ENCODE peak calls at places on chromosomes 3 and 15, in six cellular contexts. G, J, U, I, N and V are unnamed samples.

GRCh38 chr15:92393287-92393993 is at the start of gene ST8SIA2:
- DNase-seq in J (no peak), U (peak), G (no peak), I (no peak), N (no peak), V (peak)

GRCh38 chr15:57184502-57184901 is 191.8 kb upstream of the CGNL1 start:
- DNase-seq in U (no peak), I (no peak), G (no peak), N (no peak), J (no peak), V (no peak)

GRCh38 chr3:187328691-187329090 is 37.2 kb upstream of the MASP1 start:
- DNase-seq in U (no peak), G (no peak), J (no peak), I (no peak), N (no peak), V (no peak)

GRCh38 chr3:119880966-119881365 is 99.1 kb downstream of the NR1I2 start:
- DNase-seq in I (no peak), U (no peak), J (no peak), N (no peak), G (no peak), V (no peak)

GRCh38 chr3:126781889-126782491 is 78.0 kb downstream of the CHCHD6 start:
- DNase-seq in U (no peak), I (no peak), N (no peak), J (no peak), G (no peak), V (no peak)

GRCh38 chr15:81117136-81117535 is 16.9 kb upstream of the CFAP161 start:
- DNase-seq in N (no peak), I (no peak), G (no peak), J (no peak), U (no peak), V (no peak)

GRCh38 chr3:20669184-20669583 is 483.2 kb upstream of the SGO1 start:
- DNase-seq in G (no peak), I (no peak), U (no peak), N (no peak), J (no peak), V (no peak)

GRCh38 chr15:69451951-69452701 is 492 bp upstream of the RPLP1 start:
- DNase-seq in G (no peak), J (peak), U (no peak), I (peak), N (no peak), V (no peak)

GRCh38 chr15:66472176-66472999 is 25.2 kb downstream of the SNAPC5 start:
- DNase-seq in J (no peak), I (peak), N (peak), G (peak), U (no peak), V (peak)

GRCh38 chr15:53762916-53763315 is 3.5 kb upstream of the WDR72 start:
- DNase-seq in U (no peak), J (no peak), I (no peak), G (no peak), N (no peak), V (no peak)

DNA sequence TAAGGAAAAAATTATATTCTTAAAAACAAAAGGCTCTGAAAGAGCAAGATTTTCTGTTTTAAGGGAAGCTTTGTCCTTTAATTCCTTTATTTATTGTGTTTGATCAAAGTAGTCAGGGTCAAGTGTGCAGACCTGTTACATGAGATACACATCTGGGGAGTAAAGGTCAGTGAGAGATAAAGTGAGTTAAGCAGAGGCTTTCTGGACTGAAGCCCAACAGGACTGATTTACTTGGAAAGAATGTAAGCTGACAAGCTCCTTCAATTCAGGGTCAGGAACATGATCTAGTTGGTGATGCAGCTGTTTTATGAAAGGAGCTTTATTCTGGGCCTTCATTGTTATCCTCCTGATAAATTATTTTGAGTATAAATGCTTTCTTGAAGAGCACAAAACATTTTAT is 20.7 kb upstream of the OTOL1 start:
- DNase-seq in N (no peak), U (no peak), I (peak), J (no peak), G (no peak), V (no peak)
- TF ChIP-seq POLR2AphosphoS5 in N (no peak), U (no peak), I (no peak), J (no peak), G (no peak), V (no peak)

GRCh38 chr15:25091421-25092158 is 136.8 kb downstream of the SNRPN start:
- DNase-seq in U (peak), G (no peak), N (no peak), I (no peak), J (no peak), V (no peak)

GRCh38 chr15:25089577-25089976 is 134.8 kb downstream of the SNRPN start:
- DNase-seq in G (no peak), N (no peak), J (no peak), I (no peak), U (no peak), V (no peak)

GRCh38 chr15:25092661-25093060 is 137.9 kb downstream of the SNRPN start:
- DNase-seq in U (no peak), G (no peak), J (no peak), N (no peak), I (no peak), V (no peak)

GRCh38 chr15:25088261-25088790 is 133.5 kb downstream of the SNRPN start:
- DNase-seq in N (no peak), I (no peak), U (no peak), G (no peak), J (no peak), V (no peak)

GRCh38 chr15:25090073-25090733 is 135.4 kb downstream of the SNRPN start:
- DNase-seq in U (no peak), J (no peak), G (no peak), I (no peak), N (no peak), V (no peak)
- TF ChIP-seq TAF1 in U (no peak), J (no peak), G (no peak), I (no peak), N (no peak), V (no peak)

GRCh38 chr15:73991726-73992593 is at the start of gene STOML1:
- DNase-seq in J (peak), I (peak), G (no peak), U (peak), N (peak), V (peak)
- TF ChIP-seq POLR2A in J (peak), I (peak), G (peak), U (peak), N (peak), V (no peak)

GRCh38 chr15:45429974-45430792 is 51.8 kb upstream of the GATM start:
- DNase-seq in U (peak), N (peak), G (no peak), I (peak), J (peak), V (peak)
- TF ChIP-seq POLR2AphosphoS5 in U (no peak), N (no peak), G (no peak), I (no peak), J (no peak), V (no peak)